ENCODE peak calls at places on chromosomes 5 and 9, in five cellular contexts. G, F, P, D and X are unnamed samples.

GRCh38 chr5:179278119-179278518 is 67.1 kb downstream of the ADAMTS2 start:
- DNase-seq in D (no peak), P (no peak), G (peak), F (no peak), X (no peak)

GRCh38 chr9:87464110-87464991 is 33.3 kb upstream of the DAPK1 start:
- DNase-seq in D (no peak), F (no peak), P (no peak), G (no peak), X (no peak)

GRCh38 chr5:81252904-81253303 is 19.8 kb downstream of the CKMT2 start:
- DNase-seq in D (no peak), P (no peak), G (no peak), F (no peak), X (no peak)

GRCh38 chr5:81187885-81188284 is 45.2 kb upstream of the CKMT2 start:
- DNase-seq in D (no peak), G (no peak), P (peak), F (no peak), X (no peak)

GRCh38 chr5:139275536-139276297 is 17.8 kb upstream of the MATR3 start:
- DNase-seq in G (no peak), P (peak), F (no peak), D (no peak), X (no peak)

GRCh38 chr9:69036319-69036718 is 767 bp downstream of the FXN start:
- DNase-seq in G (no peak), P (peak), F (peak), D (no peak), X (no peak)

GRCh38 chr5:73655521-73656160 is 29.6 kb downstream of the ARHGEF28 start:
- DNase-seq in F (no peak), P (no peak), G (no peak), D (no peak), X (no peak)

GRCh38 chr5:79035237-79035636 is 34.2 kb downstream of the DMGDH start:
- DNase-seq in D (no peak), P (no peak), G (no peak), F (no peak), X (no peak)

GRCh38 chr5:53253421-53253871 is 143.9 kb upstream of the MOCS2 start:
- DNase-seq in P (no peak), D (no peak), G (peak), F (no peak), X (no peak)

GRCh38 chr9:84343111-84343521 is 2.6 kb upstream of the SLC28A3 start:
- DNase-seq in P (no peak), D (no peak), F (no peak), G (no peak), X (no peak)

GRCh38 chr5:59287884-59288283 is 605.6 kb downstream of the PDE4D start:
- DNase-seq in G (no peak), F (no peak), D (no peak), P (no peak), X (no peak)

GRCh38 chr9:6785682-6786081 is 27.9 kb downstream of the KDM4C start:
- DNase-seq in D (no peak), F (no peak), G (no peak), P (no peak), X (no peak)

GRCh38 chr5:72160959-72161358 is 53.7 kb downstream of the MAP1B start:
- DNase-seq in F (no peak), G (no peak), P (no peak), D (no peak), X (no peak)

GRCh38 chr5:126497506-126497905 is 74.3 kb downstream of the GRAMD2B start:
- DNase-seq in P (peak), F (no peak), G (no peak), D (no peak), X (no peak)

GRCh38 chr9:111096051-111096450 is 57.8 kb upstream of the LPAR1 start:
- DNase-seq in D (no peak), F (no peak), G (no peak), P (no peak), X (no peak)